ENCODE peak calls at places on chromosome 2, in eight cellular contexts. Q, G, B, E, J, R, H and K are unnamed samples.

GRCh38 chr2:137381731-137382130 is 582.5 kb upstream of the HNMT start:
- DNase-seq in Q (no peak), G (no peak), B (no peak), E (no peak), J (no peak), R (no peak), H (no peak), K (no peak)

GRCh38 chr2:219440388-219441256 is 6.0 kb downstream of the SPEG start:
- DNase-seq in Q (no peak), G (no peak), B (no peak), E (no peak), J (no peak), R (no peak), H (no peak), K (no peak)

GRCh38 chr2:217954469-217954868 is 48.3 kb downstream of the TNS1 start:
- DNase-seq in Q (no peak), G (no peak), B (no peak), E (no peak), J (no peak), R (no peak), H (no peak), K (no peak)

GRCh38 chr2:61905372-61906186 is at the start of gene COMMD1:
- DNase-seq in Q (peak), G (peak), B (peak), E (peak), J (peak), R (peak), H (peak), K (peak)

GRCh38 chr2:211867845-211868361 is 670.7 kb downstream of the ERBB4 start:
- DNase-seq in Q (no peak), G (no peak), B (peak), E (peak), J (no peak), R (no peak), H (no peak), K (no peak)

GRCh38 chr2:67974564-67975430 is 88.0 kb downstream of the C1D start:
- DNase-seq in Q (no peak), G (no peak), B (no peak), E (peak), J (peak), R (no peak), H (no peak), K (no peak)

GRCh38 chr2:110116033-110116710 is 550 bp upstream of the MALL start:
- DNase-seq in Q (no peak), G (no peak), B (peak), E (peak), J (peak), R (peak), H (peak), K (no peak)

GRCh38 chr2:109255594-109255993 is 126.6 kb downstream of the SH3RF3 start:
- DNase-seq in Q (no peak), G (no peak), B (no peak), E (no peak), J (no peak), R (no peak), H (no peak), K (peak)

GRCh38 chr2:46323671-46324207 is 26.5 kb downstream of the EPAS1 start:
- DNase-seq in Q (no peak), G (no peak), B (no peak), E (no peak), J (no peak), R (no peak), H (no peak), K (no peak)

GRCh38 chr2:46545015-46545839 is 65.9 kb downstream of the TMEM247 start:
- DNase-seq in Q (no peak), G (no peak), B (no peak), E (no peak), J (no peak), R (no peak), H (no peak), K (no peak)

GRCh38 chr2:96913398-96914202 is 43.7 kb upstream of the SEMA4C start:
- DNase-seq in Q (peak), G (no peak), B (no peak), E (no peak), J (peak), R (no peak), H (no peak), K (peak)

GRCh38 chr2:12441750-12442626 is 274.7 kb upstream of the TRIB2 start:
- DNase-seq in Q (no peak), G (no peak), B (no peak), E (no peak), J (no peak), R (no peak), H (no peak), K (no peak)

GRCh38 chr2:28360742-28361293 is 31.8 kb upstream of the FOSL2 start:
- DNase-seq in Q (peak), G (no peak), B (peak), E (peak), J (peak), R (no peak), H (no peak), K (no peak)

GRCh38 chr2:33289961-33290360 is 186.5 kb upstream of the RASGRP3 start:
- DNase-seq in Q (no peak), G (no peak), B (no peak), E (no peak), J (no peak), R (no peak), H (no peak), K (no peak)

GRCh38 chr2:74883011-74883410 is 49.1 kb downstream of the HK2 start:
- DNase-seq in Q (no peak), G (no peak), B (no peak), E (no peak), J (no peak), R (no peak), H (no peak), K (no peak)

GRCh38 chr2:212939777-212940531 is 211.5 kb downstream of the IKZF2 start:
- DNase-seq in Q (no peak), G (no peak), B (no peak), E (no peak), J (no peak), R (no peak), H (no peak), K (no peak)